ENCODE peak calls at places on chromosomes 5 and 9, in five cellular contexts. B is PC-9, L is neural progenitor cell, V is psoas muscle, O is RWPE1. Q is an unnamed sample.

GRCh38 chr5:15522141-15522540 is 22.2 kb downstream of the FBXL7 start:
- DNase-seq in V (no peak), L (no peak), B (no peak), O (no peak), Q (no peak)

GRCh38 chr5:38650540-38651275 is 94.3 kb upstream of the LIFR start:
- DNase-seq in B (peak), O (no peak), V (no peak), L (no peak), Q (no peak)

GRCh38 chr9:129068110-129068509 is 12.8 kb upstream of the DOLPP1 start:
- DNase-seq in L (no peak), O (no peak), V (no peak), B (no peak), Q (no peak)

GRCh38 chr9:85067792-85068191 is 398.3 kb downstream of the NTRK2 start:
- DNase-seq in B (no peak), O (no peak), L (no peak), V (no peak), Q (no peak)

GRCh38 chr9:95311956-95312355 is 5.6 kb downstream of the FANCC start:
- DNase-seq in V (no peak), B (no peak), O (no peak), L (no peak), Q (no peak)

GRCh38 chr5:133664422-133664821 is 52.1 kb upstream of the FSTL4 start:
- DNase-seq in L (no peak), O (peak), B (no peak), V (no peak), Q (peak)

GRCh38 chr9:87290241-87290700 is 207.4 kb upstream of the DAPK1 start:
- DNase-seq in B (no peak), V (no peak), O (peak), L (peak), Q (no peak)

GRCh38 chr9:6054280-6055099 is 39.1 kb upstream of the RANBP6 start:
- DNase-seq in B (peak), L (peak), O (peak), V (no peak), Q (peak)

GRCh38 chr9:109561137-109561536 is 63.0 kb upstream of the PTPN3 start:
- DNase-seq in V (no peak), L (no peak), B (no peak), O (no peak), Q (no peak)

GRCh38 chr9:109556786-109557185 is 58.7 kb upstream of the PTPN3 start:
- DNase-seq in V (no peak), L (no peak), O (no peak), B (no peak), Q (no peak)

GRCh38 chr9:109557481-109557880 is 59.4 kb upstream of the PTPN3 start:
- DNase-seq in L (peak), B (no peak), V (no peak), O (no peak), Q (peak)

GRCh38 chr9:109558718-109559151 is 60.6 kb upstream of the PTPN3 start:
- DNase-seq in L (no peak), V (no peak), B (no peak), O (no peak), Q (no peak)

DNA sequence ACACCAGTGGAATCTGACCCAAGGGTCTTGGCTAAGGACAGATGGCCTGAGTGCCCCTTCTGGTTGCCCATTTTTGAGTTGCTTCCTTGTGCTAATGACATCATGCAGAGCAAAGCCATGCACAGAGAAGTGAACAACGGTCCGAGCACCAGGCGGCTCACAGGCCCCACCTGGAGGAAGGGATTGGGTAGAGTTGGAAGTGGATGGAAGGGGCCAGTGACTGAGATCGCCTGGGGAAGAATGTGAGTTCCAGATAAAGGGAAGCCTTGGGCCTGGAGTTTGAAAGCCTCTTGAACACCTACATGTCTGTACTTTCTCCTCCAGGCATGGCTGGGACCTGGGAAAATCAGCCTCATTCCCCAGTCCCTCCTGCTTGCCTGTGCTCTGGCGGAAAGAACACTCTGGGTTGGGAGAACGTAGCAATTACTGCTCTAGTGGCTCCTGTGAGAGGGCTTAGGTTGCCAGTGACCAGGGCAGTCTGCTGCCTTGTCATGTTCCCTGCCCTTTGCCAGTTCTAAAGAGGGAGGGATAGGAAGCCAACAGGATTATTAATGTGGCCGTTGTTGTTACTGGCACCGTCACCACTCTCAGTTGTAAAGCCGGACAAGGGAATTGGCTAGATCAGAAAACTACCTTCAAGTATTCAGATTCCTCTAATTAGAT is 62.5 kb upstream of the PTPN3 start:
- DNase-seq in B (no peak), O (no peak), L (peak), V (peak), Q (no peak)
- TF ChIP-seq CTCF in B (no peak), O (no peak), L (peak), V (peak), Q (peak)

DNA sequence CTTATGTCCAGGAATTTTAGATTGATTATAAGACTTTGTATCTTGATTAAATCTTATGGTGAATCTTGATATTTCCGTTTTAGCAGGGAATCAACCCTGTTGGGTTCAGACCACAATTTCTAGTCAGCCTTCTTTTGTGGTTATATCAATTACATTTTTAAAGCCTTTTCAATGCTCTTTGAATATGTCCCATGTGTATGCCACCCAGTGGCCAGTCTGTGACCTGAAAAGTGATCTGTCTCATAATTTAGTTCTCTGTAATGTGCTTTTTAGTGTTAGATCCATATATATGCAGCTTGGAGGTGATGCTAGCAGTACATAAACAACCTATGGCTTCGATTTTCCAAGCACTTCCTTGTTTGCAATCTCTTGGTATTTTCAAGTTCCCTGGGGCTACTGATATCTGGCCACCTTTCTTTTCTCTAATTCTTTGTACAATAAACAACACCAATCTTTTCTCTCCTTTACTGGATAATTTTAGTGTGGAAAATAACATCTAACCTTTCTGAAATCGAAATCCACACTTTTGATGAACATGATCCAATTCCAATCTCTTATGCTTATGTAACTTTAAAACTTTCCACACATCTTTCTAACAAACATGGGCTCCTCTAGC is 28.8 kb downstream of the PDE8B start:
- DNase-seq in V (no peak), L (no peak), B (peak), O (peak), Q (no peak)
- TF ChIP-seq CTCF in V (peak), L (peak), B (peak), O (peak), Q (peak)

GRCh38 chr9:126623314-126623666 is 9.6 kb downstream of the LMX1B start:
- DNase-seq in B (no peak), V (no peak), O (no peak), L (no peak), Q (no peak)
- TF ChIP-seq CTCF in B (no peak), V (no peak), O (no peak), L (no peak), Q (no peak)

GRCh38 chr9:19303216-19303615 is 72.7 kb downstream of the DENND4C start:
- DNase-seq in L (no peak), O (no peak), V (no peak), B (no peak), Q (no peak)
- TF ChIP-seq CTCF in L (no peak), O (no peak), V (no peak), B (no peak), Q (no peak)

GRCh38 chr9:114388764-114389375 is 1.1 kb upstream of the AKNA start:
- DNase-seq in L (no peak), V (no peak), O (no peak), B (no peak), Q (no peak)

GRCh38 chr9:114387678-114388431 is at the start of gene AKNA:
- DNase-seq in O (no peak), V (peak), B (no peak), L (peak), Q (no peak)

GRCh38 chr9:114390952-114391351 is 3.2 kb upstream of the AKNA start:
- DNase-seq in L (no peak), O (no peak), V (no peak), B (no peak), Q (no peak)

GRCh38 chr9:114386886-114387677 is 700 bp downstream of the AKNA start:
- DNase-seq in O (no peak), L (no peak), V (no peak), B (no peak), Q (no peak)

GRCh38 chr9:114389612-114390368 is 2.0 kb upstream of the AKNA start:
- DNase-seq in B (no peak), V (no peak), O (no peak), L (no peak), Q (no peak)
- TF ChIP-seq CTCF in B (no peak), V (no peak), O (no peak), L (no peak), Q (peak)

GRCh38 chr5:96595300-96596090 is 66.7 kb upstream of the CAST start:
- DNase-seq in O (peak), V (no peak), B (no peak), L (no peak), Q (no peak)
- TF ChIP-seq CTCF in O (peak), V (no peak), B (peak), L (peak), Q (peak)